ENCODE peak calls at places on chromosomes 13 and 19, in seven cellular contexts. X, I, R, T, H, J and W are unnamed samples.

GRCh38 chr19:19444694-19445155 is 39.2 kb downstream of the GATAD2A start:
- DNase-seq in X (no peak), I (no peak), R (no peak), T (no peak), H (no peak), J (no peak), W (no peak)

GRCh38 chr19:38838208-38838985 is 6.8 kb upstream of the ECH1 start:
- DNase-seq in X (peak), I (peak), R (no peak), T (no peak), H (no peak), J (no peak), W (no peak)

GRCh38 chr13:110799246-110800236 is 86.0 kb downstream of the ING1 start:
- DNase-seq in X (no peak), I (peak), R (no peak), T (peak), H (peak), J (no peak), W (no peak)

GRCh38 chr13:20873348-20873747 is 29.2 kb downstream of the XPO4 start:
- DNase-seq in X (no peak), I (peak), R (no peak), T (no peak), H (no peak), J (no peak), W (no peak)

GRCh38 chr19:1296078-1296477 is 10.4 kb downstream of the EFNA2 start:
- DNase-seq in X (no peak), I (no peak), R (no peak), T (no peak), H (no peak), J (no peak), W (no peak)

GRCh38 chr19:39297931-39298634 is 1.9 kb downstream of the IFNL1 start:
- DNase-seq in X (no peak), I (no peak), R (no peak), T (no peak), H (no peak), J (no peak), W (no peak)

GRCh38 chr13:19862511-19863313 is 737 bp downstream of the ZMYM5 start:
- DNase-seq in X (peak), I (peak), R (no peak), T (no peak), H (no peak), J (peak), W (peak)

GRCh38 chr19:485583-486236 is 10.6 kb upstream of the MADCAM1 start:
- DNase-seq in X (peak), I (peak), R (no peak), T (no peak), H (no peak), J (no peak), W (peak)

GRCh38 chr13:40518481-40518882 is 148.0 kb downstream of the FOXO1 start:
- DNase-seq in X (peak), I (no peak), R (no peak), T (no peak), H (no peak), J (no peak), W (no peak)

GRCh38 chr19:46413262-46414031 is at the start of gene CCDC8:
- DNase-seq in X (no peak), I (peak), R (no peak), T (peak), H (peak), J (no peak), W (peak)

GRCh38 chr19:35874392-35874930 is 6.1 kb downstream of the APLP1 start:
- DNase-seq in X (no peak), I (no peak), R (no peak), T (no peak), H (no peak), J (no peak), W (no peak)

GRCh38 chr13:112842343-112842856 is 126.6 kb upstream of the MCF2L start:
- DNase-seq in X (no peak), I (peak), R (no peak), T (no peak), H (no peak), J (no peak), W (no peak)

GRCh38 chr13:21218351-21219043 is 42.0 kb downstream of the MRPL57 start:
- DNase-seq in X (no peak), I (no peak), R (no peak), T (no peak), H (no peak), J (peak), W (no peak)

GRCh38 chr19:49502866-49503581 is 6.8 kb downstream of the RPS11 start:
- DNase-seq in X (peak), I (peak), R (no peak), T (peak), H (peak), J (peak), W (no peak)

GRCh38 chr19:44796701-44797115 is 12.2 kb upstream of the BCAM start:
- DNase-seq in X (no peak), I (peak), R (no peak), T (no peak), H (no peak), J (peak), W (no peak)

GRCh38 chr19:55672418-55672817 is 2.6 kb upstream of the EPN1 start:
- DNase-seq in X (no peak), I (peak), R (no peak), T (no peak), H (no peak), J (no peak), W (no peak)

GRCh38 chr13:104759069-104759468 is 1692.9 kb upstream of the SLC10A2 start:
- DNase-seq in X (no peak), I (no peak), R (no peak), T (no peak), H (no peak), J (no peak), W (no peak)

GRCh38 chr13:42707003-42707402 is 74.4 kb upstream of the FAM216B start:
- DNase-seq in X (no peak), I (no peak), R (no peak), T (peak), H (no peak), J (no peak), W (no peak)

GRCh38 chr13:33204130-33204927 is 81.2 kb downstream of the STARD13 start:
- DNase-seq in X (no peak), I (no peak), R (no peak), T (peak), H (peak), J (no peak), W (no peak)

GRCh38 chr13:51806571-51806970 is 2.6 kb upstream of the DHRS12 start:
- DNase-seq in X (no peak), I (peak), R (no peak), T (no peak), H (no peak), J (no peak), W (no peak)

GRCh38 chr19:18514800-18515682 is 6.8 kb downstream of the ELL start:
- DNase-seq in X (peak), I (peak), R (no peak), T (peak), H (no peak), J (no peak), W (no peak)

GRCh38 chr13:90834700-90835099 is 512.8 kb upstream of the MIR17HG start:
- DNase-seq in X (no peak), I (no peak), R (no peak), T (no peak), H (no peak), J (no peak), W (no peak)